ENCODE peak calls at places on chromosome 15, in eight cellular contexts. One of them, this sample, is unnamed.

GRCh38 chr15:58773024-58773423 is 1.9 kb downstream of the MINDY2 start:
- DNase-seq in Daoy: no peak
- DNase-seq in HFFc6: no peak
- DNase-seq in mucosa of descending colon: no peak
- DNase-seq in cortex of kidney: no peak
- DNase-seq in NCI-H1105: no peak
- DNase-seq in fibroblast of lung: no peak
- DNase-seq in smooth muscle cell of the brain vasculature: no peak
- DNase-seq in this sample: no peak

GRCh38 chr15:76337047-76337738 is 620 bp downstream of the ISL2 start:
- DNase-seq in mucosa of descending colon: peak
- DNase-seq in fibroblast of lung: peak
- DNase-seq in Daoy: peak
- DNase-seq in HFFc6: peak
- DNase-seq in smooth muscle cell of the brain vasculature: no peak
- DNase-seq in NCI-H1105: no peak
- DNase-seq in cortex of kidney: no peak
- DNase-seq in this sample: no peak

GRCh38 chr15:74383695-74384565 is 16.5 kb upstream of the CYP11A1 start:
- DNase-seq in smooth muscle cell of the brain vasculature: no peak
- DNase-seq in mucosa of descending colon: peak
- DNase-seq in NCI-H1105: no peak
- DNase-seq in cortex of kidney: no peak
- DNase-seq in Daoy: peak
- DNase-seq in HFFc6: peak
- DNase-seq in fibroblast of lung: no peak
- DNase-seq in this sample: peak

GRCh38 chr15:52144656-52145055 is 32.1 kb upstream of the BCL2L10 start:
- DNase-seq in smooth muscle cell of the brain vasculature: no peak
- DNase-seq in fibroblast of lung: no peak
- DNase-seq in cortex of kidney: no peak
- DNase-seq in Daoy: peak
- DNase-seq in mucosa of descending colon: no peak
- DNase-seq in HFFc6: peak
- DNase-seq in NCI-H1105: no peak
- DNase-seq in this sample: no peak

GRCh38 chr15:89822951-89823701 is 8.5 kb upstream of the ANPEP start:
- DNase-seq in HFFc6: peak
- DNase-seq in Daoy: peak
- DNase-seq in fibroblast of lung: peak
- DNase-seq in mucosa of descending colon: peak
- DNase-seq in smooth muscle cell of the brain vasculature: no peak
- DNase-seq in NCI-H1105: no peak
- DNase-seq in cortex of kidney: no peak
- DNase-seq in this sample: no peak

GRCh38 chr15:101316529-101316928 is 21.5 kb upstream of the SNRPA1 start:
- DNase-seq in mucosa of descending colon: no peak
- DNase-seq in smooth muscle cell of the brain vasculature: no peak
- DNase-seq in Daoy: no peak
- DNase-seq in cortex of kidney: no peak
- DNase-seq in NCI-H1105: no peak
- DNase-seq in fibroblast of lung: no peak
- DNase-seq in HFFc6: no peak
- DNase-seq in this sample: no peak

GRCh38 chr15:56804908-56805307 is 71.6 kb upstream of the ZNF280D start:
- DNase-seq in cortex of kidney: no peak
- DNase-seq in HFFc6: no peak
- DNase-seq in NCI-H1105: no peak
- DNase-seq in Daoy: no peak
- DNase-seq in smooth muscle cell of the brain vasculature: no peak
- DNase-seq in fibroblast of lung: peak
- DNase-seq in mucosa of descending colon: no peak
- DNase-seq in this sample: no peak

GRCh38 chr15:76335851-76336253 is 721 bp upstream of the ISL2 start:
- DNase-seq in smooth muscle cell of the brain vasculature: no peak
- DNase-seq in NCI-H1105: no peak
- DNase-seq in cortex of kidney: no peak
- DNase-seq in Daoy: peak
- DNase-seq in fibroblast of lung: peak
- DNase-seq in HFFc6: no peak
- DNase-seq in mucosa of descending colon: no peak
- DNase-seq in this sample: no peak

GRCh38 chr15:99401971-99402732 is 150.9 kb downstream of the LRRC28 start:
- DNase-seq in NCI-H1105: no peak
- DNase-seq in fibroblast of lung: peak
- DNase-seq in smooth muscle cell of the brain vasculature: no peak
- DNase-seq in HFFc6: no peak
- DNase-seq in mucosa of descending colon: no peak
- DNase-seq in Daoy: no peak
- DNase-seq in cortex of kidney: no peak
- DNase-seq in this sample: no peak

GRCh38 chr15:88623061-88623460 is 1.9 kb downstream of the AEN start:
- DNase-seq in mucosa of descending colon: no peak
- DNase-seq in cortex of kidney: no peak
- DNase-seq in HFFc6: peak
- DNase-seq in fibroblast of lung: peak
- DNase-seq in NCI-H1105: no peak
- DNase-seq in smooth muscle cell of the brain vasculature: no peak
- DNase-seq in Daoy: peak
- DNase-seq in this sample: no peak

GRCh38 chr15:78873796-78874761 is 1.4 kb downstream of the MORF4L1 start:
- DNase-seq in HFFc6: no peak
- DNase-seq in mucosa of descending colon: no peak
- DNase-seq in cortex of kidney: no peak
- DNase-seq in fibroblast of lung: no peak
- DNase-seq in smooth muscle cell of the brain vasculature: no peak
- DNase-seq in Daoy: no peak
- DNase-seq in NCI-H1105: no peak
- DNase-seq in this sample: no peak

GRCh38 chr15:73717802-73718201 is 33.6 kb downstream of the CD276 start:
- DNase-seq in smooth muscle cell of the brain vasculature: no peak
- DNase-seq in NCI-H1105: no peak
- DNase-seq in HFFc6: no peak
- DNase-seq in fibroblast of lung: no peak
- DNase-seq in Daoy: no peak
- DNase-seq in mucosa of descending colon: no peak
- DNase-seq in cortex of kidney: no peak
- DNase-seq in this sample: no peak

GRCh38 chr15:88331291-88331690 is 74.8 kb upstream of the NTRK3 start:
- DNase-seq in NCI-H1105: peak
- DNase-seq in mucosa of descending colon: peak
- DNase-seq in Daoy: peak
- DNase-seq in HFFc6: no peak
- DNase-seq in fibroblast of lung: peak
- DNase-seq in smooth muscle cell of the brain vasculature: no peak
- DNase-seq in cortex of kidney: no peak
- DNase-seq in this sample: no peak

GRCh38 chr15:84878504-84878903 is 6.0 kb upstream of the SLC28A1 start:
- DNase-seq in Daoy: peak
- DNase-seq in cortex of kidney: no peak
- DNase-seq in HFFc6: peak
- DNase-seq in fibroblast of lung: peak
- DNase-seq in NCI-H1105: peak
- DNase-seq in smooth muscle cell of the brain vasculature: peak
- DNase-seq in mucosa of descending colon: peak
- DNase-seq in this sample: peak